ENCODE peak calls at places on chromosomes 11 and 22, in five cellular contexts. A, P, O, X and M are unnamed samples.

GRCh38 chr22:29144786-29145160 is 60.9 kb upstream of the EMID1 start:
- DNase-seq in A (no peak), X (no peak), P (no peak), O (no peak), M (no peak)

GRCh38 chr22:45240810-45241631 is at the start of gene KIAA0930:
- DNase-seq in O (peak), P (peak), A (peak), X (peak), M (peak)

GRCh38 chr11:134544095-134544815 is 132.2 kb upstream of the B3GAT1 start:
- DNase-seq in A (no peak), P (no peak), O (peak), X (no peak), M (no peak)

GRCh38 chr11:12889243-12889642 is 119.9 kb upstream of the RASSF10 start:
- DNase-seq in P (no peak), A (peak), X (peak), O (no peak), M (peak)

GRCh38 chr11:111097191-111097590 is 148.3 kb upstream of the POU2AF2 start:
- DNase-seq in A (no peak), X (peak), P (no peak), O (peak), M (no peak)

GRCh38 chr11:122207505-122207904 is 91.5 kb upstream of the BLID start:
- DNase-seq in P (no peak), X (no peak), O (no peak), A (no peak), M (no peak)

GRCh38 chr11:65781152-65781961 is 581 bp upstream of the AP5B1 start:
- DNase-seq in A (no peak), X (no peak), P (no peak), O (no peak), M (peak)

GRCh38 chr11:63535734-63536133 is 874 bp upstream of the PLAAT4 start:
- DNase-seq in O (no peak), P (no peak), X (peak), A (no peak), M (peak)

GRCh38 chr11:94938399-94939055 is 34.8 kb downstream of the CWC15 start:
- DNase-seq in O (no peak), P (no peak), A (peak), X (peak), M (peak)

GRCh38 chr22:45585946-45586540 is 83.4 kb downstream of the FBLN1 start:
- DNase-seq in X (no peak), P (no peak), O (no peak), A (no peak), M (no peak)

GRCh38 chr11:60939828-60940227 is 12.1 kb downstream of the SLC15A3 start:
- DNase-seq in P (no peak), O (no peak), X (no peak), A (no peak), M (no peak)

GRCh38 chr22:19554834-19555404 is 30.7 kb upstream of the CLDN5 start:
- DNase-seq in P (no peak), O (no peak), X (peak), A (peak), M (peak)

GRCh38 chr11:64101461-64101860 is 64.5 kb downstream of the MACROD1 start:
- DNase-seq in P (no peak), X (peak), A (no peak), O (no peak), M (peak)

GRCh38 chr22:35601743-35602633 is 15.1 kb downstream of the MB start:
- DNase-seq in A (peak), P (no peak), O (peak), X (peak), M (peak)

GRCh38 chr22:29139965-29140782 is 65.5 kb upstream of the EMID1 start:
- DNase-seq in A (no peak), P (no peak), O (no peak), X (no peak), M (peak)

GRCh38 chr11:95563859-95564258 is 225.7 kb downstream of the FAM76B start:
- DNase-seq in O (no peak), P (no peak), A (no peak), X (no peak), M (no peak)

GRCh38 chr11:92536895-92537294 is 312.3 kb downstream of the FAT3 start:
- DNase-seq in X (no peak), O (no peak), P (no peak), A (no peak), M (no peak)

GRCh38 chr11:61071208-61071681 is 31.0 kb upstream of the CD5 start:
- DNase-seq in X (no peak), P (peak), A (no peak), O (no peak), M (no peak)

GRCh38 chr11:69642913-69643632 is 2.1 kb downstream of the CCND1 start:
- DNase-seq in P (peak), O (peak), X (peak), A (peak), M (peak)

GRCh38 chr11:33893711-33894401 is 2.0 kb upstream of the LMO2 start:
- DNase-seq in X (no peak), A (no peak), O (no peak), P (no peak), M (no peak)

GRCh38 chr22:37570661-37570976 is 9.3 kb downstream of the LGALS2 start:
- DNase-seq in O (no peak), X (no peak), P (no peak), A (no peak), M (no peak)

GRCh38 chr22:39332441-39333064 is 13.1 kb upstream of the RPL3 start:
- DNase-seq in X (peak), P (no peak), A (no peak), O (no peak), M (peak)